ENCODE peak calls at places on chromosome 13, in six cellular contexts. M is psoas muscle, U is NB4, N is K562, F is astrocyte of the spinal cord, K is MM.1S. B is an unnamed sample.

GRCh38 chr13:94761407-94761806 is 49.1 kb upstream of the SOX21 start:
- DNase-seq in M (no peak), U (no peak), N (no peak), F (no peak), K (no peak), B (no peak)

GRCh38 chr13:20713751-20714150 is 10.3 kb downstream of the IL17D start:
- DNase-seq in M (peak), U (peak), N (no peak), F (peak), K (no peak), B (no peak)

GRCh38 chr13:112869202-112870061 is 99.6 kb upstream of the MCF2L start:
- DNase-seq in M (no peak), U (no peak), N (no peak), F (no peak), K (no peak), B (no peak)

GRCh38 chr13:75308222-75308621 is 173.7 kb downstream of the TBC1D4 start:
- DNase-seq in M (no peak), U (no peak), N (no peak), F (no peak), K (no peak), B (no peak)

GRCh38 chr13:66508153-66508909 is 721.8 kb downstream of the PCDH9 start:
- DNase-seq in M (no peak), U (no peak), N (no peak), F (no peak), K (no peak), B (peak)

GRCh38 chr13:91099877-91100276 is 247.6 kb upstream of the MIR17HG start:
- DNase-seq in M (no peak), U (no peak), N (no peak), F (no peak), K (no peak), B (no peak)

GRCh38 chr13:26425439-26426358 is 131.8 kb upstream of the WASF3 start:
- DNase-seq in M (no peak), U (no peak), N (no peak), F (peak), K (no peak), B (peak)

GRCh38 chr13:94595006-94595942 is 678 bp downstream of the TGDS start:
- DNase-seq in M (peak), U (peak), N (peak), F (peak), K (peak), B (peak)

GRCh38 chr13:43307921-43308433 is 284.6 kb downstream of the DNAJC15 start:
- DNase-seq in M (peak), U (peak), N (peak), F (peak), K (no peak), B (peak)

GRCh38 chr13:33070713-33071112 is 54.5 kb downstream of the KL start:
- DNase-seq in M (no peak), U (no peak), N (no peak), F (no peak), K (no peak), B (peak)

GRCh38 chr13:28467886-28468519 is 26.9 kb downstream of the FLT1 start:
- DNase-seq in M (no peak), U (peak), N (no peak), F (no peak), K (no peak), B (no peak)

GRCh38 chr13:67229438-67230242 is 496 bp downstream of the PCDH9 start:
- DNase-seq in M (no peak), U (no peak), N (no peak), F (no peak), K (peak), B (peak)

GRCh38 chr13:68927387-68928026 is 1180.1 kb upstream of the ATXN8OS start:
- DNase-seq in M (no peak), U (peak), N (peak), F (peak), K (peak), B (peak)

GRCh38 chr13:26503826-26504594 is 53.5 kb upstream of the WASF3 start:
- DNase-seq in M (no peak), U (peak), N (no peak), F (no peak), K (no peak), B (no peak)

GRCh38 chr13:73945371-73945770 is 188.8 kb downstream of the KLF12 start:
- DNase-seq in M (no peak), U (no peak), N (no peak), F (peak), K (no peak), B (no peak)
- TF ChIP-seq CTCF in M (peak), U (no peak), N (no peak), F (no peak), K (no peak), B (no peak)

GRCh38 chr13:100357764-100358163 is 230.8 kb downstream of the GGACT start:
- DNase-seq in M (no peak), U (no peak), N (no peak), F (no peak), K (no peak), B (no peak)
- H3K4me3 ChIP-seq in M (no peak), U (no peak), N (no peak), F (no peak), K (no peak), B (no peak)

DNA sequence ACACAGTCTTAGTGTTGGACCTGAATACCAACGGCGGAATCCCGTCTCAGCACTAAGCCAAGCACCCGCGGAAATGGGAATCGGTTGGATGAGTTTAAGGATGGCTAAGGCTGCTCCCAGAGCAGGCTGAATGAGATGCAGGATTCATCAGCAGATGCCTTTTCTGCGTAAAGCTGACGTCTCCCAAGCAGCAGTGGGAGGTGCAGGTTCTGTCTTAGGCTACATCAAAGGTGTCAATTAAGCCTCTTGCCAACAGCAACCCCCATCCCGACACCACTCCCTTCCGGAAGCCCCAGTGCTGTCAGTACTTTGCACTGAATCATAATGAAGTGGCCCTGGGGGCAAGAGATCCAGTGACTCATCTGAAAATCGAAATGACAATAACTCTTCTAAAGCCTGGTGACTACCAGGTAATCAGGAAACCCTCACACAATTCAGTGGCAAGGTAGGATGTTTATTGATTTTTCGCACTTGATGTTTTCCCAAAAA is 275.6 kb downstream of the DCLK1 start:
- DNase-seq in M (no peak), U (no peak), N (no peak), F (no peak), K (no peak), B (peak)
- TF ChIP-seq CTCF in M (no peak), U (no peak), N (no peak), F (no peak), K (no peak), B (no peak)

GRCh38 chr13:42279080-42279479 is 7.1 kb downstream of the AKAP11 start:
- DNase-seq in M (no peak), U (peak), N (no peak), F (no peak), K (no peak), B (no peak)
- H3K4me3 ChIP-seq in M (no peak), U (no peak), N (no peak), F (no peak), K (no peak), B (no peak)